ENCODE peak calls at places on chromosomes 6 and 20, in nine cellular contexts. One of them, this sample, is unnamed.

GRCh38 chr6:83470587-83470986 is 39.7 kb upstream of the ME1 start:
- DNase-seq in smooth muscle cell of the brain vasculature: no peak
- DNase-seq in Right ventricle myocardium inferior: no peak
- DNase-seq in iris pigment epithelial cell: no peak
- DNase-seq in right atrium auricular region: no peak
- DNase-seq in stimulated activated naive CD8-positive, alpha-beta T cell treated with anti-CD3 and anti-CD28 coated beads, Interleukin-15, Interleukin-2, amounts not matched to agents 100 U/mL and 50 U/mL, for 24 hours: no peak
- DNase-seq in amniotic stem cell: no peak
- DNase-seq in stimulated activated naive B cell treated with anti-CD40 and anti-IgM and Interleukin-4, amounts not matched to agents 10 μg/mL and 1 μg/mL and 100 μg/mL, for 72 hours: no peak
- DNase-seq in activated CD8-positive, alpha-beta memory T cell treated with anti-CD3 and anti-CD28 coated beads, Interleukin-2, amount 50 U/mL, for 4 hours: no peak
- DNase-seq in this sample: no peak

GRCh38 chr6:157184202-157185015 is 138.9 kb downstream of the TMEM242 start:
- DNase-seq in Right ventricle myocardium inferior: peak; percentile 80
- DNase-seq in stimulated activated naive CD8-positive, alpha-beta T cell treated with anti-CD3 and anti-CD28 coated beads, Interleukin-15, Interleukin-2, amounts not matched to agents 100 U/mL and 50 U/mL, for 24 hours: peak; percentile 66
- DNase-seq in amniotic stem cell: peak; percentile 8
- DNase-seq in smooth muscle cell of the brain vasculature: peak; percentile 31
- DNase-seq in activated CD8-positive, alpha-beta memory T cell treated with anti-CD3 and anti-CD28 coated beads, Interleukin-2, amount 50 U/mL, for 4 hours: peak; percentile 66
- DNase-seq in stimulated activated naive B cell treated with anti-CD40 and anti-IgM and Interleukin-4, amounts not matched to agents 10 μg/mL and 1 μg/mL and 100 μg/mL, for 72 hours: peak; percentile 9
- DNase-seq in right atrium auricular region: peak; percentile 78
- DNase-seq in iris pigment epithelial cell: peak; percentile 58
- DNase-seq in this sample: peak; percentile 7

GRCh38 chr6:3422457-3422816 is 34.4 kb downstream of the SLC22A23 start:
- DNase-seq in iris pigment epithelial cell: no peak
- DNase-seq in stimulated activated naive B cell treated with anti-CD40 and anti-IgM and Interleukin-4, amounts not matched to agents 10 μg/mL and 1 μg/mL and 100 μg/mL, for 72 hours: no peak
- DNase-seq in stimulated activated naive CD8-positive, alpha-beta T cell treated with anti-CD3 and anti-CD28 coated beads, Interleukin-15, Interleukin-2, amounts not matched to agents 100 U/mL and 50 U/mL, for 24 hours: no peak
- DNase-seq in amniotic stem cell: no peak
- DNase-seq in smooth muscle cell of the brain vasculature: no peak
- DNase-seq in activated CD8-positive, alpha-beta memory T cell treated with anti-CD3 and anti-CD28 coated beads, Interleukin-2, amount 50 U/mL, for 4 hours: no peak
- DNase-seq in Right ventricle myocardium inferior: no peak
- DNase-seq in right atrium auricular region: no peak
- DNase-seq in this sample: no peak

GRCh38 chr20:16205505-16205904 is 367.7 kb downstream of the KIF16B start:
- DNase-seq in iris pigment epithelial cell: no peak
- DNase-seq in activated CD8-positive, alpha-beta memory T cell treated with anti-CD3 and anti-CD28 coated beads, Interleukin-2, amount 50 U/mL, for 4 hours: no peak
- DNase-seq in stimulated activated naive B cell treated with anti-CD40 and anti-IgM and Interleukin-4, amounts not matched to agents 10 μg/mL and 1 μg/mL and 100 μg/mL, for 72 hours: no peak
- DNase-seq in right atrium auricular region: no peak
- DNase-seq in stimulated activated naive CD8-positive, alpha-beta T cell treated with anti-CD3 and anti-CD28 coated beads, Interleukin-15, Interleukin-2, amounts not matched to agents 100 U/mL and 50 U/mL, for 24 hours: no peak
- DNase-seq in smooth muscle cell of the brain vasculature: no peak
- DNase-seq in Right ventricle myocardium inferior: no peak
- DNase-seq in amniotic stem cell: no peak
- DNase-seq in this sample: no peak

GRCh38 chr6:39339557-39340555 is 17.4 kb upstream of the KCNK16 start:
- DNase-seq in stimulated activated naive B cell treated with anti-CD40 and anti-IgM and Interleukin-4, amounts not matched to agents 10 μg/mL and 1 μg/mL and 100 μg/mL, for 72 hours: no peak
- DNase-seq in stimulated activated naive CD8-positive, alpha-beta T cell treated with anti-CD3 and anti-CD28 coated beads, Interleukin-15, Interleukin-2, amounts not matched to agents 100 U/mL and 50 U/mL, for 24 hours: no peak
- DNase-seq in iris pigment epithelial cell: no peak
- DNase-seq in activated CD8-positive, alpha-beta memory T cell treated with anti-CD3 and anti-CD28 coated beads, Interleukin-2, amount 50 U/mL, for 4 hours: no peak
- DNase-seq in right atrium auricular region: no peak
- DNase-seq in Right ventricle myocardium inferior: no peak
- DNase-seq in amniotic stem cell: no peak
- DNase-seq in smooth muscle cell of the brain vasculature: no peak
- DNase-seq in this sample: no peak

GRCh38 chr6:143027058-143027457 is 33.6 kb upstream of the AIG1 start:
- DNase-seq in Right ventricle myocardium inferior: peak; percentile 60
- DNase-seq in stimulated activated naive CD8-positive, alpha-beta T cell treated with anti-CD3 and anti-CD28 coated beads, Interleukin-15, Interleukin-2, amounts not matched to agents 100 U/mL and 50 U/mL, for 24 hours: peak; percentile 49
- DNase-seq in stimulated activated naive B cell treated with anti-CD40 and anti-IgM and Interleukin-4, amounts not matched to agents 10 μg/mL and 1 μg/mL and 100 μg/mL, for 72 hours: no peak
- DNase-seq in activated CD8-positive, alpha-beta memory T cell treated with anti-CD3 and anti-CD28 coated beads, Interleukin-2, amount 50 U/mL, for 4 hours: peak; percentile 49
- DNase-seq in smooth muscle cell of the brain vasculature: no peak
- DNase-seq in amniotic stem cell: no peak
- DNase-seq in iris pigment epithelial cell: peak; percentile 48
- DNase-seq in right atrium auricular region: no peak
- DNase-seq in this sample: no peak

GRCh38 chr6:94130458-94130857 is 711.1 kb upstream of the EPHA7 start:
- DNase-seq in iris pigment epithelial cell: no peak
- DNase-seq in activated CD8-positive, alpha-beta memory T cell treated with anti-CD3 and anti-CD28 coated beads, Interleukin-2, amount 50 U/mL, for 4 hours: no peak
- DNase-seq in smooth muscle cell of the brain vasculature: no peak
- DNase-seq in Right ventricle myocardium inferior: no peak
- DNase-seq in right atrium auricular region: no peak
- DNase-seq in stimulated activated naive B cell treated with anti-CD40 and anti-IgM and Interleukin-4, amounts not matched to agents 10 μg/mL and 1 μg/mL and 100 μg/mL, for 72 hours: no peak
- DNase-seq in amniotic stem cell: no peak
- DNase-seq in stimulated activated naive CD8-positive, alpha-beta T cell treated with anti-CD3 and anti-CD28 coated beads, Interleukin-15, Interleukin-2, amounts not matched to agents 100 U/mL and 50 U/mL, for 24 hours: no peak
- DNase-seq in this sample: no peak

GRCh38 chr6:21634582-21634981 is 41.0 kb downstream of the SOX4 start:
- DNase-seq in iris pigment epithelial cell: peak; percentile 98
- DNase-seq in Right ventricle myocardium inferior: no peak
- DNase-seq in smooth muscle cell of the brain vasculature: no peak
- DNase-seq in right atrium auricular region: no peak
- DNase-seq in activated CD8-positive, alpha-beta memory T cell treated with anti-CD3 and anti-CD28 coated beads, Interleukin-2, amount 50 U/mL, for 4 hours: no peak
- DNase-seq in stimulated activated naive CD8-positive, alpha-beta T cell treated with anti-CD3 and anti-CD28 coated beads, Interleukin-15, Interleukin-2, amounts not matched to agents 100 U/mL and 50 U/mL, for 24 hours: no peak
- DNase-seq in stimulated activated naive B cell treated with anti-CD40 and anti-IgM and Interleukin-4, amounts not matched to agents 10 μg/mL and 1 μg/mL and 100 μg/mL, for 72 hours: no peak
- DNase-seq in amniotic stem cell: peak; percentile 29
- DNase-seq in this sample: peak; percentile 84

GRCh38 chr6:170011233-170012142 is 260.1 kb downstream of the ERMARD start:
- DNase-seq in iris pigment epithelial cell: no peak
- DNase-seq in amniotic stem cell: no peak
- DNase-seq in stimulated activated naive B cell treated with anti-CD40 and anti-IgM and Interleukin-4, amounts not matched to agents 10 μg/mL and 1 μg/mL and 100 μg/mL, for 72 hours: no peak
- DNase-seq in activated CD8-positive, alpha-beta memory T cell treated with anti-CD3 and anti-CD28 coated beads, Interleukin-2, amount 50 U/mL, for 4 hours: no peak
- DNase-seq in smooth muscle cell of the brain vasculature: no peak
- DNase-seq in right atrium auricular region: peak; percentile 63
- DNase-seq in stimulated activated naive CD8-positive, alpha-beta T cell treated with anti-CD3 and anti-CD28 coated beads, Interleukin-15, Interleukin-2, amounts not matched to agents 100 U/mL and 50 U/mL, for 24 hours: no peak
- DNase-seq in Right ventricle myocardium inferior: peak; percentile 84
- DNase-seq in this sample: no peak

GRCh38 chr20:56163806-56164205 is 84.7 kb upstream of the MC3R start:
- DNase-seq in amniotic stem cell: no peak
- DNase-seq in stimulated activated naive CD8-positive, alpha-beta T cell treated with anti-CD3 and anti-CD28 coated beads, Interleukin-15, Interleukin-2, amounts not matched to agents 100 U/mL and 50 U/mL, for 24 hours: no peak
- DNase-seq in iris pigment epithelial cell: no peak
- DNase-seq in Right ventricle myocardium inferior: no peak
- DNase-seq in smooth muscle cell of the brain vasculature: no peak
- DNase-seq in activated CD8-positive, alpha-beta memory T cell treated with anti-CD3 and anti-CD28 coated beads, Interleukin-2, amount 50 U/mL, for 4 hours: no peak
- DNase-seq in stimulated activated naive B cell treated with anti-CD40 and anti-IgM and Interleukin-4, amounts not matched to agents 10 μg/mL and 1 μg/mL and 100 μg/mL, for 72 hours: no peak
- DNase-seq in right atrium auricular region: no peak
- DNase-seq in this sample: no peak

GRCh38 chr6:111291860-111292259 is 191.2 kb downstream of the REV3L start:
- DNase-seq in right atrium auricular region: no peak
- DNase-seq in iris pigment epithelial cell: no peak
- DNase-seq in Right ventricle myocardium inferior: no peak
- DNase-seq in stimulated activated naive CD8-positive, alpha-beta T cell treated with anti-CD3 and anti-CD28 coated beads, Interleukin-15, Interleukin-2, amounts not matched to agents 100 U/mL and 50 U/mL, for 24 hours: no peak
- DNase-seq in amniotic stem cell: no peak
- DNase-seq in smooth muscle cell of the brain vasculature: no peak
- DNase-seq in stimulated activated naive B cell treated with anti-CD40 and anti-IgM and Interleukin-4, amounts not matched to agents 10 μg/mL and 1 μg/mL and 100 μg/mL, for 72 hours: no peak
- DNase-seq in activated CD8-positive, alpha-beta memory T cell treated with anti-CD3 and anti-CD28 coated beads, Interleukin-2, amount 50 U/mL, for 4 hours: no peak
- DNase-seq in this sample: no peak

GRCh38 chr6:11767458-11767857 is 11.1 kb downstream of the ADTRP start:
- DNase-seq in stimulated activated naive B cell treated with anti-CD40 and anti-IgM and Interleukin-4, amounts not matched to agents 10 μg/mL and 1 μg/mL and 100 μg/mL, for 72 hours: no peak
- DNase-seq in Right ventricle myocardium inferior: no peak
- DNase-seq in amniotic stem cell: no peak
- DNase-seq in iris pigment epithelial cell: no peak
- DNase-seq in stimulated activated naive CD8-positive, alpha-beta T cell treated with anti-CD3 and anti-CD28 coated beads, Interleukin-15, Interleukin-2, amounts not matched to agents 100 U/mL and 50 U/mL, for 24 hours: no peak
- DNase-seq in smooth muscle cell of the brain vasculature: no peak
- DNase-seq in activated CD8-positive, alpha-beta memory T cell treated with anti-CD3 and anti-CD28 coated beads, Interleukin-2, amount 50 U/mL, for 4 hours: no peak
- DNase-seq in right atrium auricular region: no peak
- DNase-seq in this sample: no peak